ENCODE peak calls at places on chromosomes 13 and 19, in seven cellular contexts. A is neural progenitor cell; X is Peyer's patch; S is transverse colon; B is CD8-positive, alpha-beta memory T cell; W is A549; P is heart right ventricle. Q is an unnamed sample. For H3K4me1, the result is how much of the 10 kb centered on the place peaks cover.

GRCh38 chr13:46615888-46616531 is 63.0 kb downstream of the LRCH1 start:
- DNase-seq in X (no peak), W (no peak), S (no peak), A (no peak), B (no peak), P (no peak), Q (no peak)

GRCh38 chr19:17266026-17266425 is 1.2 kb upstream of the BABAM1 start:
- DNase-seq in P (no peak), S (no peak), A (no peak), W (no peak), X (no peak), B (no peak), Q (no peak)

GRCh38 chr13:27797228-27797624 is 4.9 kb downstream of the GSX1 start:
- DNase-seq in W (peak), X (no peak), B (no peak), A (peak), P (no peak), S (no peak), Q (no peak)

GRCh38 chr13:71327266-71327665 is 539.7 kb downstream of the DACH1 start:
- DNase-seq in P (no peak), W (no peak), X (no peak), A (no peak), B (no peak), S (no peak), Q (no peak)

GRCh38 chr19:48629599-48630288 is 7.4 kb downstream of the DBP start:
- DNase-seq in A (peak), X (peak), P (peak), S (peak), B (no peak), W (no peak), Q (no peak)

GRCh38 chr13:46992383-46992952 is 95.6 kb upstream of the HTR2A start:
- DNase-seq in P (no peak), W (peak), A (peak), X (no peak), B (no peak), S (no peak), Q (no peak)

GRCh38 chr19:36963262-36963661 is 47.1 kb downstream of the ZNF568 start:
- DNase-seq in A (no peak), X (no peak), S (no peak), P (no peak), B (no peak), W (no peak), Q (no peak)

GRCh38 chr19:48554385-48555091 is 2.6 kb downstream of the SULT2B1 start:
- DNase-seq in A (peak), X (no peak), B (no peak), W (peak), P (no peak), S (no peak), Q (no peak)

GRCh38 chr19:4589579-4590410 is 30.3 kb upstream of the SEMA6B start:
- DNase-seq in B (no peak), S (no peak), P (no peak), W (no peak), A (peak), X (no peak), Q (no peak)

DNA sequence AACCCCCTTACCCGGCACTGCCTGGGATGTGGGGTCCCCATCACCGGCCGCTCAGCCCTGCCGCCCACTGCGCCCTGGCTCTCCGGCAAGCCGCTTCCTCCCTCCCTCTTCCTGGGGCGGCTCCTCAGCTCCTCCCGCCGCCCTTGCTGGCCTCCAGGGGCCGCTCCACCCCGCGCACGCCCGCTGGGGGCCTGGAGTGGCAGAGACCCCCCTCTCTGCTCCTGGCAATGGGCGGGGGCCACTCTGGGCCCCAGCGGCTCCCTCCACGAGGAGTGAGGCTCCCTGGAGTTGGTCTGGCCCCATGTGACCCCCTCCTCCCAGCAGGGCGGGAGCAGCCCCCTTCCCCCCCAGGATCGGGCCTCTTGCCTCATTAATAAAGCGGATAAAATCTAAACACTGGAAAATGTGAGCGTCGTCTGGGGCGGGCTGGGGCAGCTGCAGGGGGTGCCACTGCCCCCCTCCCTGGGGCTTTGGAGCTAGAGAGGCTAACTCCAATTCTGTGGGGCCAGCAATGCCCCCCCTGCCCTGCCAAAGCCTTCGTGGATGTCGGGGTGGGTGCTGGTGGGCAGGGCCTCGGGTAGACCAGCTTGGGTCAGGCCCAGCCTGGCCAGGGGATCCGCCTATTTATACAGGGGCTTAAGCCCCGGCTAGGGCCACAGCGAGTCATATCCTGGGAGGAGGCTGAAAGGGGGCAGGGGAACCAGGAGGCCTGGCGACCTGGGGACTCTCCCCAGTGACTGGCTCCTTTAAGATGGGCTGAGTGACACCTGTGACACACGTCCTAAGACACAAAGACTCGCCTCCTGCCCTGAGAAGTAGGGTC is at the start of gene PTGER1:
- DNase-seq in X (no peak), W (peak), A (peak), B (no peak), P (no peak), S (no peak), Q (no peak)
- H3K4me1 ChIP-seq in X (under half), W (under half), A (under half), B (under half), P (under half), S (under half), Q (under half)

GRCh38 chr13:93947651-93948050 is 531.8 kb downstream of the DCT start:
- DNase-seq in W (no peak), A (no peak), S (no peak), B (no peak), X (no peak), P (no peak), Q (no peak)
- H3K4me1 ChIP-seq in W (under half), A (under half), S (under half), B (under half), X (under half), P (under half), Q (under half)

GRCh38 chr13:33125821-33126570 is 109.8 kb downstream of the KL start:
- DNase-seq in B (no peak), W (peak), P (peak), X (peak), S (no peak), A (peak), Q (no peak)
- H3K4me1 ChIP-seq in B (under half), W (under half), P (half or more), X (under half), S (under half), A (under half), Q (under half)

DNA sequence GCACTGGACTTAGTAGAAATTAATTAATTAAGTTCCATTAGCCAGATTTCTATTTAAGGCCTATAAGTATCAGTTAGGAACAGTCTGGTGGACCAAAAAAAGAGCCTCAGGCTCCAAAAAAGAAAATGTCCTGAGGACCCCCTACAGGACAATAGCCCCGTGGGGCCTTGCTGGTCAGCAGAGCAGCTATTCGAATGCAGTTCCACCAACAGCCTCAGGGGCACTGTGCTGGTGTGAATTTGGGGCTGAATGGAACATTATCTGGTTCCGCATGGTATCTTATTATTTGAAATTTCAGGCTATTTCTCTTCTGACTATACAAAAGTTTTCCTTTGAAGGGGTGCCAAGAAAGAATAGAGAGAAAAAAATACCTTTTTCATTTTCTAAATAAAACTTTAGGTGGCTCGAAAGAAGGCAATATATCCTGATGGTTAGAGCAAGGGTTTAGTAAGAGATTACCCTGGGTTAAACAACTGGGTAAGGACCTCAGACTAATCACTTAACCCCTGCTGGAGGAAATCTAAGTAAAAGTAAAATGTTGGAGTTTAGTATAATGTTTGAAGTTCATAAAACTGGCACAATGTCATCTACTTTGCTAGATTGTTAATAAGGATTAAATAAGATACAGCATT is 147.2 kb downstream of the MIPEP start:
- DNase-seq in S (no peak), A (peak), B (no peak), W (peak), P (no peak), X (no peak), Q (no peak)
- H3K4me1 ChIP-seq in S (under half), A (under half), B (under half), W (under half), P (under half), X (under half), Q (under half)

DNA sequence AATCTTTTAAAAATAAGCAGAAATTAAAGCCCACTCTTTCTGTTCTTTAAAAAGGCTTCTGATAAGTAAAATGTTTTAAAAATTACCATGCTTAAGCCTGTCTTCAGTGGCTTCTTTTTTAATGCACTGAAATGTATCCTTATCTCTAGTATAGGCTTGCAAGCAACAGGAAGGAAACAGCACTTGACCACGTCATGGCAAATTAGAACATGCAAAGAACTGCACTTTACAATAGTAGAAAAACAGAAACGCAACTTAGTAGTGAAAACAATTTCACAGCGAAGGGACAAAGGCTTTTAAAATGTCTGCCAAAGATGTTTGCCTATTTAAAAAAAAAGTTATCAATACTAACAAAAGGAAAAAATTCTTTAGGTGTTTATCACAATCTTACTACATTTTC is 36.3 kb downstream of the ELF1 start:
- DNase-seq in S (peak), P (no peak), A (no peak), W (no peak), X (peak), B (peak), Q (no peak)
- H3K4me1 ChIP-seq in S (half or more), P (half or more), A (under half), W (under half), X (under half), B (under half), Q (under half)

DNA sequence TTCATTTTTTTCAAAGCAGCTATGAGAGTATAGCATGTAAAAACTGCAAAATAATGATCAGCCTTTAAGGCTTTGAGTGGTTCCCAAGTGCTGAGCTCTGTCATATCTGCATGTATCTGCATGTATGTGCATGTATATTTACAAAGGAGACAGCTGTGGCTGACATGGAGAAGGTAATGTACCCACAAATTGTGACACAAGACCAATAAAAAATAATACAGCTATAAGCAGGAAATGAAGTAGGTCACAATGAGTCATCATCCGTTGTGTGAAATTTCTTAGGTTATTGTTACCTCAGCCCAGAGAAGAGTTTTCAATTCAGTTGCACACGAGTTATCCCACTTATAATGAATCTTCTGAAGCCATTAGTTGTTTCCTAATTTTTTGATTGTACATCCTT is 60.9 kb upstream of the MED4 start:
- DNase-seq in B (peak), S (no peak), W (peak), A (no peak), P (no peak), X (no peak), Q (no peak)
- H3K4me1 ChIP-seq in B (half or more), S (under half), W (under half), A (under half), P (under half), X (under half), Q (under half)

DNA sequence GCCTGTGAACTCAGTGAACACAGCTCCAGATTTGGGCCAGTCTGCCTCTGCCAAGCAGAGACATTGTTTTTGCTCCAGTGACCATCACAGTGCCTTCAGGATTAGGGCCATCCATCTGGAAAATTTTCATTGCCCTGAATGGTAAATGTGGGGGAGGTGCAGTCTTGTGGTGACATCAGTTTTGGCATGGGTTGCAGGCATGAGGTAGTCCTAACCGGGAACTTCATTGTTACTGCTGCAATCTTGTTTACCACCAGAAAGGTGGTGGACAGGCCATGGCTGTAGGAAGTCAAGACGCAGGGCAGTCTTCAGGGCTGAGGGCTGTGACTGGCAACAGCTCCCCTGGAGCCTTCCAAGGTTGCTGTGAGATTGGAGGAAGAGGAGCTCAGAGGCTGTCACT is 55.2 kb downstream of the SPATA13 start:
- DNase-seq in X (no peak), W (no peak), A (peak), S (no peak), B (no peak), P (no peak), Q (no peak)
- H3K4me1 ChIP-seq in X (under half), W (under half), A (under half), S (under half), B (under half), P (half or more), Q (under half)

GRCh38 chr19:15284896-15285295 is 47.4 kb downstream of the BRD4 start:
- DNase-seq in W (no peak), B (no peak), X (no peak), A (no peak), S (no peak), P (no peak), Q (no peak)

GRCh38 chr19:15282311-15282705 is 50.0 kb downstream of the BRD4 start:
- DNase-seq in W (no peak), A (no peak), P (no peak), X (no peak), S (no peak), B (no peak), Q (no peak)

GRCh38 chr19:15280915-15281683 is 48.9 kb upstream of the EPHX3 start:
- DNase-seq in P (peak), A (peak), B (no peak), S (peak), W (peak), X (peak), Q (peak)

GRCh38 chr19:15284091-15284490 is 48.2 kb downstream of the BRD4 start:
- DNase-seq in W (no peak), P (no peak), S (no peak), A (no peak), X (no peak), B (no peak), Q (no peak)

DNA sequence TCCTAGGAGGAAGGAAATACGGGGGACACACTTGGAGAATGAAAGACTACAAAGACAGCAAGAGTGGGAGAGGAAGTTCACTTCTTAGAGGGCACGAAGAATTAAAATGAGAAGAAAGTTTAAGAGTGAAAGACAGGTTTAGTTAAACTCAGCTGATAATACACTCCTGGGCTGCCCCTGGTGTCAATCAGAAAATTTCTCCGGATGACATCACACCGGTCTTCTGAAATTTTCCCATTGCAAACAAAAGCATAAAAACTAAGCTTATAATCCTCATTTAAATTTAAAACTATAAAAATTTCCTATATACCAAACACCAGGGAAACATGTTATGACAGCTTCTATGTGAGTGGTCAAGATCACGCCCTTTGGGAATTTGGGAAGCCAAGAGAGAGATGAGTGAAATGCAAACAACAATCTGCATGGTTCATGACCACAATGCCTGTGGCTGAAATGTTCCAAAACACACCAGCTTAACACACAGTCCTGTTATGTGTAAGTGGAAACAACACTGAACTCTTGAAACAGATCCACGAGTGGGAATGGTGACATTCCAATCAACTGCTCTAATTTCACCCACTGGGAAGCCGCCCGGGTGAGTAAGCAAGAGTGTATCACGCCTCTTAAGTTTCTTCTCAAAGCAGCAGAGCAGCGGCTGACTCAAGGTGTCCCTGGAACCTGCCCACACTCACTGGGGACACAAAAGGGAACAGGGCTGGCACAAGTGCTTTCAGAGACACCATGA is 49.0 kb downstream of the BRD4 start:
- DNase-seq in W (no peak), A (no peak), S (no peak), X (peak), B (no peak), P (no peak), Q (peak)
- H3K4me1 ChIP-seq in W (half or more), A (half or more), S (half or more), X (half or more), B (half or more), P (half or more), Q (half or more)

GRCh38 chr13:111460548-111461444 is 140.4 kb downstream of the TEX29 start:
- DNase-seq in W (peak), S (peak), A (peak), X (no peak), B (no peak), P (no peak), Q (no peak)

GRCh38 chr13:111462221-111462764 is 141.9 kb downstream of the TEX29 start:
- DNase-seq in B (no peak), A (no peak), W (no peak), P (no peak), X (no peak), S (no peak), Q (no peak)

GRCh38 chr13:111459803-111460547 is 139.5 kb downstream of the TEX29 start:
- DNase-seq in W (no peak), S (no peak), X (no peak), P (no peak), B (no peak), A (no peak), Q (no peak)

GRCh38 chr13:111462944-111463343 is 142.5 kb downstream of the TEX29 start:
- DNase-seq in P (no peak), X (no peak), S (no peak), A (no peak), B (no peak), W (no peak), Q (no peak)

GRCh38 chr13:111461445-111462149 is 141.2 kb downstream of the TEX29 start:
- DNase-seq in B (no peak), W (no peak), X (no peak), A (no peak), P (no peak), S (no peak), Q (no peak)
- H3K4me1 ChIP-seq in B (under half), W (under half), X (under half), A (under half), P (under half), S (under half), Q (under half)

GRCh38 chr19:2046046-2046907 is 4.8 kb downstream of the MKNK2 start:
- DNase-seq in B (no peak), A (peak), S (no peak), W (no peak), P (no peak), X (no peak), Q (peak)

GRCh38 chr19:2043864-2044708 is 7.0 kb downstream of the MKNK2 start:
- DNase-seq in W (no peak), A (peak), B (no peak), X (no peak), P (no peak), S (no peak), Q (no peak)

GRCh38 chr19:2047076-2047448 is 4.0 kb downstream of the MKNK2 start:
- DNase-seq in B (no peak), X (no peak), W (no peak), A (no peak), S (no peak), P (no peak), Q (no peak)

GRCh38 chr19:2044709-2045500 is 6.1 kb downstream of the MKNK2 start:
- DNase-seq in X (no peak), W (no peak), S (no peak), A (no peak), B (no peak), P (no peak), Q (no peak)

GRCh38 chr19:2045501-2046045 is 5.5 kb downstream of the MKNK2 start:
- DNase-seq in S (no peak), A (no peak), P (peak), W (no peak), B (no peak), X (no peak), Q (no peak)
- H3K4me1 ChIP-seq in S (half or more), A (under half), P (half or more), W (half or more), B (half or more), X (half or more), Q (under half)